ENCODE peak calls at places on chromosomes 7 and 10, in eight cellular contexts. D, Y, J, S, O, T, C and L are unnamed samples. For H3K27me3, the result is how much of the 10 kb centered on the place peaks cover.

GRCh38 chr7:82167568-82168314 is 275.8 kb downstream of the CACNA2D1 start:
- DNase-seq in D (no peak), C (no peak), Y (no peak), O (peak), J (no peak), S (no peak), T (no peak), L (no peak)

GRCh38 chr7:82605247-82605864 is 161.8 kb upstream of the CACNA2D1 start:
- DNase-seq in T (no peak), S (no peak), D (no peak), J (no peak), O (peak), C (no peak), Y (no peak), L (peak)

GRCh38 chr10:119316729-119317097 is 109.3 kb downstream of the GRK5 start:
- DNase-seq in S (no peak), C (peak), O (peak), D (no peak), J (no peak), Y (no peak), T (no peak), L (peak)

GRCh38 chr7:42152353-42153205 is 84.4 kb downstream of the GLI3 start:
- DNase-seq in C (no peak), O (no peak), Y (no peak), T (no peak), S (peak), D (no peak), J (no peak), L (peak)

GRCh38 chr10:62924344-62924748 is 108.2 kb upstream of the EGR2 start:
- DNase-seq in T (no peak), C (no peak), D (no peak), J (no peak), Y (no peak), S (no peak), O (no peak), L (no peak)

GRCh38 chr10:35598379-35598778 is 6.8 kb upstream of the GJD4 start:
- DNase-seq in O (no peak), T (no peak), C (no peak), D (no peak), S (no peak), Y (no peak), J (no peak), L (no peak)

GRCh38 chr7:56019501-56019900 is 31.7 kb downstream of the PSPH start:
- DNase-seq in J (no peak), O (no peak), T (no peak), Y (no peak), S (no peak), D (no peak), C (no peak), L (no peak)

GRCh38 chr7:159036916-159037605 is 107.6 kb downstream of the VIPR2 start:
- DNase-seq in Y (no peak), T (peak), J (peak), D (peak), S (no peak), O (no peak), C (no peak), L (no peak)

GRCh38 chr10:92239600-92240288 is 51.1 kb downstream of the CPEB3 start:
- DNase-seq in S (peak), T (peak), Y (no peak), C (peak), J (peak), D (peak), O (peak), L (no peak)

GRCh38 chr7:33516634-33517033 is 387.3 kb downstream of the BBS9 start:
- DNase-seq in D (no peak), S (no peak), C (no peak), J (no peak), O (no peak), Y (no peak), T (no peak), L (no peak)

GRCh38 chr7:43649755-43650274 is 66.9 kb downstream of the STK17A start:
- DNase-seq in Y (no peak), D (no peak), T (no peak), C (no peak), J (peak), O (no peak), S (no peak), L (peak)

GRCh38 chr7:80781561-80781979 is 137.3 kb downstream of the SEMA3C start:
- DNase-seq in J (no peak), Y (no peak), D (no peak), C (peak), T (no peak), O (peak), S (peak), L (peak)

GRCh38 chr10:964321-964987 is 23.8 kb upstream of the GTPBP4 start:
- DNase-seq in S (no peak), J (no peak), C (no peak), D (peak), Y (no peak), O (no peak), T (no peak), L (no peak)

GRCh38 chr10:110141185-110141584 is 66.2 kb upstream of the MXI1 start:
- DNase-seq in J (no peak), S (no peak), C (no peak), D (no peak), O (no peak), Y (no peak), T (peak), L (peak)

GRCh38 chr10:78432582-78432981 is 398.9 kb downstream of the RPS24 start:
- DNase-seq in D (no peak), C (no peak), Y (no peak), O (no peak), S (no peak), J (no peak), T (no peak), L (no peak)

GRCh38 chr7:101700424-101700823 is 71.3 kb upstream of the MYL10 start:
- DNase-seq in Y (no peak), S (no peak), D (no peak), T (no peak), O (no peak), J (no peak), C (no peak), L (no peak)

GRCh38 chr10:117476716-117477115 is 65.8 kb upstream of the EMX2 start:
- DNase-seq in S (no peak), J (no peak), Y (no peak), C (no peak), T (no peak), D (peak), O (peak), L (no peak)

GRCh38 chr10:5964736-5965135 is 12.6 kb downstream of the IL15RA start:
- DNase-seq in C (no peak), Y (no peak), S (no peak), T (no peak), D (no peak), O (no peak), J (no peak), L (no peak)

GRCh38 chr10:79146611-79147130 is 77.9 kb downstream of the ZMIZ1 start:
- DNase-seq in Y (no peak), T (peak), O (no peak), D (peak), J (peak), S (peak), C (no peak), L (no peak)

GRCh38 chr10:24428410-24428782 is 219.5 kb downstream of the KIAA1217 start:
- DNase-seq in T (no peak), J (no peak), S (no peak), Y (no peak), O (no peak), D (no peak), C (peak), L (peak)

GRCh38 chr7:12759112-12759511 is 71.7 kb downstream of the ARL4A start:
- DNase-seq in Y (no peak), D (no peak), S (no peak), T (no peak), O (no peak), J (no peak), C (no peak), L (no peak)

GRCh38 chr7:94393251-94393758 is 1.4 kb upstream of the COL1A2 start:
- DNase-seq in D (no peak), C (no peak), J (no peak), O (peak), Y (no peak), S (no peak), T (no peak), L (no peak)

GRCh38 chr10:3460420-3461128 is 288.0 kb upstream of the PITRM1 start:
- DNase-seq in D (no peak), C (no peak), O (peak), T (no peak), J (no peak), Y (no peak), S (no peak), L (peak)

GRCh38 chr7:12130664-12131063 is 80.4 kb upstream of the TMEM106B start:
- DNase-seq in C (peak), O (no peak), J (no peak), D (no peak), S (no peak), T (no peak), Y (no peak), L (peak)

GRCh38 chr7:113204415-113204814 is 86.1 kb upstream of the SMIM30 start:
- DNase-seq in T (no peak), J (no peak), S (no peak), D (no peak), Y (no peak), O (no peak), C (no peak), L (no peak)

GRCh38 chr7:81053623-81054022 is 134.8 kb upstream of the SEMA3C start:
- DNase-seq in D (no peak), Y (no peak), O (no peak), J (no peak), S (no peak), T (no peak), C (peak), L (peak)

GRCh38 chr10:133097418-133097817 is 9.7 kb downstream of the ADGRA1 start:
- DNase-seq in S (no peak), T (no peak), Y (no peak), C (no peak), D (no peak), O (no peak), J (no peak), L (no peak)

GRCh38 chr7:157785021-157785441 is 448.2 kb downstream of the DNAJB6 start:
- DNase-seq in T (no peak), C (peak), S (no peak), O (no peak), Y (no peak), J (no peak), D (no peak), L (no peak)

GRCh38 chr10:79102056-79102874 is 33.5 kb downstream of the ZMIZ1 start:
- DNase-seq in T (no peak), C (peak), D (no peak), O (no peak), J (no peak), S (peak), Y (no peak), L (no peak)

GRCh38 chr7:67309764-67310548 is 313.3 kb downstream of the TYW1 start:
- DNase-seq in Y (no peak), O (no peak), D (no peak), S (no peak), J (no peak), C (no peak), T (no peak), L (no peak)

GRCh38 chr7:67423058-67423457 is 426.4 kb downstream of the TYW1 start:
- DNase-seq in Y (no peak), T (no peak), J (no peak), D (no peak), O (peak), C (no peak), S (no peak), L (no peak)

GRCh38 chr7:44541876-44542610 is 913 bp upstream of the NPC1L1 start:
- DNase-seq in J (no peak), Y (no peak), D (peak), S (no peak), O (no peak), C (no peak), T (no peak), L (no peak)

GRCh38 chr7:22361320-22361719 is 4.4 kb upstream of the RAPGEF5 start:
- DNase-seq in C (no peak), Y (no peak), J (no peak), S (no peak), O (no peak), D (no peak), T (no peak), L (no peak)

GRCh38 chr7:100570954-100571828 is 2.5 kb downstream of the SAP25 start:
- DNase-seq in S (no peak), J (no peak), D (peak), Y (no peak), C (no peak), T (peak), O (no peak), L (no peak)

GRCh38 chr10:97494863-97495506 is 3.2 kb downstream of the MMS19 start:
- DNase-seq in S (no peak), J (no peak), C (no peak), T (no peak), O (peak), D (no peak), Y (no peak), L (peak)

GRCh38 chr10:68155615-68156205 is 46.4 kb downstream of the MYPN start:
- DNase-seq in C (peak), J (no peak), D (no peak), O (no peak), S (no peak), Y (no peak), T (no peak), L (no peak)

GRCh38 chr10:88226027-88226690 is 357.0 kb downstream of the RNLS start:
- DNase-seq in O (no peak), D (no peak), Y (no peak), S (no peak), J (no peak), C (no peak), T (no peak), L (no peak)

GRCh38 chr7:37448057-37448636 is 517 bp downstream of the ELMO1 start:
- DNase-seq in S (no peak), D (no peak), O (no peak), C (no peak), T (peak), Y (no peak), J (no peak), L (no peak)

DNA sequence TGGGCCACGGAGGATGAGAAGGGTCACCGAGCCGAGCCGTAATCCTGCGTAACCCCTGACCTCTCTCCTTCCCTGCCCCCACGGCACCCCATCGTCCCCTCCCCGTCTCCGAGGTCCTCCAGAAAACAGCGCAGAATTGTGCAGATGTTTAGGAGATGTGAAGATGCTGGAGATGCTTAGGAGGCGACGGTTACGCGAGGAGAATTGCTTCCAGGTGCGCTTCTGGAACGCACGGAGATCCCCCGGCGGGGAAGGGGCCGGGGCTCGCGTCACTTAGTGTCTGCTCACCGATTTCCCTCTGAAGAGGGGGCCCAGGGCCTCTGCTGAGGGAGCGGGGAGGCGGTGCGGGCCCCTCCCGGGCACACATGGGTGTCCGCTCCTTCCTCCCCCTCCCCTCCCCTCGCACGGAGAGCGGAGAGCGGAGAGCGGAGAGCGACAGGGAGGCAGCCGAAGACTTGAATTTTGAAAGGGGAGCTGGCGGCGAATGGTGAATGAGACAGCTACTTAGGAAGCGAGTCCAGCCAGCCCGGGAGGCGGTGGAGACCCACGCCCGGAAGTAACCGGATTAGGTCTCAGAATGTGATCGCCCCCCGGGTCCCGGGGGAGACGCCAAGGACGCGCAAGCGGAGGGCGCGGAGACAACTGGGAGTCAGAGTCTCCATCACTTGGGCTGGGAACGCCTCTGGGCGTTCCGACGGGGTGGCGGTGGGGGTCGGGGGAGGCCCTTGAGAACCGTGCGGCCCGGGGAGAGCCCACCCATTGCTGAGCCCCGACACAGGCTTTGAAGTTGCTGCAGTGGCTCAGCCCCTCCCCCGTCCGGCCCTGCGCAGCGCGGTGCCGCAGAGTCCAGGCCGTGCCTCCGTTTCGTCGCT is 8.7 kb upstream of the EN2 start:
- DNase-seq in O (no peak), S (no peak), J (no peak), Y (no peak), D (peak), T (no peak), C (no peak), L (no peak)
- H3K27me3 ChIP-seq in O (half or more), S (half or more), J (under half), Y (under half), D (half or more), T (under half), C (half or more), L (half or more)

GRCh38 chr10:111142082-111142481 is 65.3 kb downstream of the ADRA2A start:
- DNase-seq in S (no peak), J (no peak), O (peak), C (no peak), D (no peak), Y (no peak), T (no peak), L (no peak)
- TF ChIP-seq CTCF in S (no peak), J (no peak), O (peak), C (no peak), D (no peak), Y (peak), T (no peak), L (no peak)

GRCh38 chr7:97016392-97017196 is 8.0 kb downstream of the DLX5 start:
- DNase-seq in O (peak), Y (no peak), C (no peak), S (no peak), J (no peak), D (no peak), T (no peak), L (no peak)

GRCh38 chr7:97017197-97018125 is 7.2 kb downstream of the DLX5 start:
- DNase-seq in T (no peak), Y (no peak), S (no peak), D (no peak), C (no peak), O (peak), J (no peak), L (no peak)

GRCh38 chr7:97019710-97020109 is 4.9 kb downstream of the DLX5 start:
- DNase-seq in D (no peak), T (no peak), O (peak), Y (no peak), J (no peak), C (no peak), S (no peak), L (no peak)

GRCh38 chr7:97018775-97019535 is 5.7 kb downstream of the DLX5 start:
- DNase-seq in T (no peak), Y (no peak), C (no peak), O (peak), S (no peak), J (no peak), D (no peak), L (no peak)

GRCh38 chr7:97018126-97018601 is 6.5 kb downstream of the DLX5 start:
- DNase-seq in S (no peak), D (no peak), O (no peak), C (no peak), T (no peak), J (no peak), Y (no peak), L (no peak)
- H3K27me3 ChIP-seq in S (under half), D (half or more), O (half or more), C (half or more), T (under half), J (under half), Y (under half), L (half or more)

GRCh38 chr10:100019824-100020160 is 10.0 kb upstream of the DNMBP start:
- DNase-seq in O (no peak), T (no peak), J (no peak), S (no peak), C (no peak), D (no peak), Y (no peak), L (no peak)
- TF ChIP-seq CTCF in O (no peak), T (no peak), J (no peak), S (no peak), C (peak), D (no peak), Y (no peak), L (no peak)

GRCh38 chr10:100895896-100896295 is 16.9 kb upstream of the SLF2 start:
- DNase-seq in O (no peak), S (no peak), C (no peak), T (no peak), Y (no peak), D (no peak), J (no peak), L (no peak)

GRCh38 chr10:100896876-100897461 is 15.8 kb upstream of the SLF2 start:
- DNase-seq in T (no peak), J (no peak), D (no peak), Y (no peak), S (no peak), C (no peak), O (no peak), L (no peak)

GRCh38 chr10:100894033-100894432 is 18.7 kb upstream of the SLF2 start:
- DNase-seq in O (no peak), Y (no peak), J (no peak), C (no peak), S (no peak), T (no peak), D (no peak), L (peak)

GRCh38 chr10:100895346-100895745 is 17.4 kb upstream of the SLF2 start:
- DNase-seq in O (no peak), S (no peak), T (no peak), C (no peak), D (no peak), J (no peak), Y (no peak), L (no peak)

GRCh38 chr10:100894589-100895294 is 18.0 kb upstream of the SLF2 start:
- DNase-seq in T (no peak), S (no peak), D (no peak), Y (no peak), J (no peak), O (no peak), C (no peak), L (no peak)
- H3K27me3 ChIP-seq in T (under half), S (under half), D (under half), Y (under half), J (under half), O (under half), C (under half), L (under half)

GRCh38 chr10:52951819-52952218 is 179.2 kb upstream of the MBL2 start:
- DNase-seq in Y (no peak), D (no peak), S (peak), T (peak), O (peak), J (no peak), C (no peak), L (peak)
- TF ChIP-seq CTCF in Y (peak), D (peak), S (no peak), T (peak), O (peak), J (no peak), C (peak), L (peak)